ENCODE peak calls at places on chromosomes 13 and 19, in eight cellular contexts. N is HepG2; Q is WERI-Rb-1; O is heart left ventricle; Y is adrenal gland; R is naive thymus-derived CD4-positive, alpha-beta T cell; D is left ventricle myocardium inferior; P is vagina. V is an unnamed sample.

GRCh38 chr13:99103536-99103935 is 97.1 kb upstream of the UBAC2 start:
- DNase-seq in Y (no peak), N (no peak), R (no peak), O (no peak), P (no peak), Q (peak; percentile 97), D (no peak), V (no peak)

GRCh38 chr19:48738557-48739399 is 1.6 kb downstream of the RASIP1 start:
- DNase-seq in Y (peak; percentile 95), R (peak; percentile 95), N (peak; percentile 92), Q (peak; percentile 98), D (peak; percentile 94), O (peak; percentile 98), P (no peak), V (peak; percentile 95)

GRCh38 chr13:76846363-76846762 is 39.8 kb downstream of the KCTD12 start:
- DNase-seq in P (no peak), D (no peak), Y (no peak), O (no peak), N (no peak), Q (no peak), R (no peak), V (no peak)

GRCh38 chr13:80825276-80825675 is 484.4 kb upstream of the SPRY2 start:
- DNase-seq in R (no peak), P (no peak), D (no peak), Y (no peak), O (no peak), N (no peak), Q (no peak), V (no peak)

GRCh38 chr19:36987091-36987490 is 71.0 kb downstream of the ZNF568 start:
- DNase-seq in Y (no peak), N (no peak), O (no peak), R (no peak), P (no peak), D (no peak), Q (no peak), V (no peak)

GRCh38 chr19:23802290-23802689 is 43.6 kb upstream of the ZNF681 start:
- DNase-seq in Y (peak; percentile 62), D (no peak), R (no peak), N (no peak), Q (no peak), O (no peak), P (no peak), V (no peak)

GRCh38 chr13:112894673-112895481 is 74.1 kb upstream of the MCF2L start:
- DNase-seq in P (no peak), O (peak; percentile 57), Q (no peak), D (peak; percentile 17), R (no peak), N (peak; percentile 41), Y (no peak), V (no peak)

GRCh38 chr13:24270639-24271131 is 38.7 kb upstream of the C1QTNF9 start:
- DNase-seq in N (peak; percentile 47), R (peak; percentile 57), Y (peak; percentile 93), Q (no peak), P (no peak), D (peak; percentile 65), O (peak; percentile 79), V (peak; percentile 36)

GRCh38 chr13:70253411-70253810 is 145.2 kb upstream of the KLHL1 start:
- DNase-seq in R (no peak), N (no peak), O (no peak), P (no peak), Q (no peak), D (no peak), Y (no peak), V (no peak)

GRCh38 chr19:41253660-41254059 is 10.5 kb upstream of the HNRNPUL1 start:
- DNase-seq in D (no peak), P (no peak), Y (no peak), O (no peak), N (no peak), Q (no peak), R (no peak), V (no peak)

GRCh38 chr19:41245779-41246297 is 18.3 kb upstream of the HNRNPUL1 start:
- DNase-seq in Y (no peak), P (no peak), O (no peak), D (no peak), N (no peak), Q (no peak), R (no peak), V (no peak)

GRCh38 chr19:41249707-41250423 is 14.3 kb upstream of the HNRNPUL1 start:
- DNase-seq in Y (no peak), D (no peak), R (no peak), Q (peak; percentile 25), N (no peak), P (no peak), O (no peak), V (no peak)

GRCh38 chr19:41244117-41244516 is 20.1 kb upstream of the HNRNPUL1 start:
- DNase-seq in N (no peak), Y (no peak), O (no peak), D (no peak), P (no peak), R (no peak), Q (no peak), V (no peak)

GRCh38 chr19:41248895-41249294 is 15.3 kb upstream of the HNRNPUL1 start:
- DNase-seq in D (no peak), Y (no peak), O (no peak), N (no peak), Q (no peak), P (no peak), R (no peak), V (no peak)
- H3K27ac ChIP-seq in D (no peak overlapping the region), Y (no peak overlapping the region), O (no peak overlapping the region), N (no peak overlapping the region), Q (no peak overlapping the region), P (no peak overlapping the region), R (no peak overlapping the region), V (no peak overlapping the region)

GRCh38 chr13:74264333-74264732 is 130.1 kb upstream of the KLF12 start:
- DNase-seq in P (no peak), Q (no peak), D (no peak), R (no peak), Y (no peak), O (no peak), N (no peak), V (no peak)

GRCh38 chr13:74274946-74275345 is 140.7 kb upstream of the KLF12 start:
- DNase-seq in R (no peak), O (no peak), Q (no peak), P (no peak), Y (no peak), D (no peak), N (no peak), V (no peak)

GRCh38 chr13:74272826-74273225 is 138.6 kb upstream of the KLF12 start:
- DNase-seq in O (no peak), Q (no peak), N (no peak), P (no peak), R (no peak), Y (no peak), D (no peak), V (no peak)

GRCh38 chr13:74273591-74273990 is 139.4 kb upstream of the KLF12 start:
- DNase-seq in P (no peak), N (no peak), D (no peak), Q (no peak), Y (no peak), R (no peak), O (no peak), V (no peak)

GRCh38 chr13:74270018-74270417 is 135.8 kb upstream of the KLF12 start:
- DNase-seq in D (no peak), Q (no peak), R (no peak), P (no peak), Y (no peak), N (no peak), O (no peak), V (no peak)
- H3K9me3 ChIP-seq in D (peaks cover 14% of the 10 kb centered on the region), Q (no peaks in the 10 kb centered on the region), R (peaks cover 4% of the 10 kb centered on the region), P (no peaks in the 10 kb centered on the region), Y (no peaks in the 10 kb centered on the region), N (peaks cover 6% of the 10 kb centered on the region), O (peaks cover 6% of the 10 kb centered on the region), V (no peaks in the 10 kb centered on the region)

DNA sequence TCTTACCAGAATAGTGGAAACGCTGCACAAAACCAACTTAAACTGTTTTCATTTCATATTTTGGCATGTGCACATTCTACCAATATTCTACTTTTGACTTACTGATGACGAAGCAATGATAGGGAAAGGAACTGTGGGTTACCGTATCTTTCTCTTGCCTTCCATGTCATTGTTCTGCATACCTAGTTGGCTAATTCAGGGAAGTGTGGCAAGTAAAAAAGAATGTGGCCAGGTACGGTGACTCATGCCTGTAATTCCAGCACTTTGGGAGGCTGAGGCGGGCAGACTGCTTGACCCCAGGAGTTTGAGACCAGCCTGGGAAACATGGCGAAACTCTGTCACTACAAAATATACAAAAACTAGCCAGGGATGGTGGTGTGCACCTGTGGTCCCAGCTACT is 108.2 kb downstream of the SIPA1L3 start:
- DNase-seq in Y (no peak), N (no peak), R (no peak), Q (no peak), P (no peak), D (no peak), O (no peak), V (no peak)
- H3K27ac ChIP-seq in Y (no peak overlapping the region), N (no peak overlapping the region), R (no peak overlapping the region), Q (no peak overlapping the region), P (no peak overlapping the region), D (no peak overlapping the region), O (no peak overlapping the region), V (no peak overlapping the region)

GRCh38 chr13:111243981-111244380 is 76.5 kb upstream of the TEX29 start:
- DNase-seq in Y (no peak), P (no peak), Q (no peak), R (no peak), D (no peak), N (no peak), O (no peak), V (no peak)

GRCh38 chr13:111242585-111242984 is 77.9 kb upstream of the TEX29 start:
- DNase-seq in Y (no peak), R (no peak), P (peak; percentile 77), D (no peak), Q (no peak), O (no peak), N (no peak), V (no peak)

GRCh38 chr13:111241862-111242261 is 78.6 kb upstream of the TEX29 start:
- DNase-seq in P (no peak), D (no peak), R (no peak), O (no peak), Q (no peak), Y (no peak), N (no peak), V (no peak)

GRCh38 chr13:111241006-111241755 is 79.3 kb upstream of the TEX29 start:
- DNase-seq in N (no peak), O (no peak), R (no peak), Y (no peak), Q (no peak), P (peak; percentile 85), D (no peak), V (no peak)

DNA sequence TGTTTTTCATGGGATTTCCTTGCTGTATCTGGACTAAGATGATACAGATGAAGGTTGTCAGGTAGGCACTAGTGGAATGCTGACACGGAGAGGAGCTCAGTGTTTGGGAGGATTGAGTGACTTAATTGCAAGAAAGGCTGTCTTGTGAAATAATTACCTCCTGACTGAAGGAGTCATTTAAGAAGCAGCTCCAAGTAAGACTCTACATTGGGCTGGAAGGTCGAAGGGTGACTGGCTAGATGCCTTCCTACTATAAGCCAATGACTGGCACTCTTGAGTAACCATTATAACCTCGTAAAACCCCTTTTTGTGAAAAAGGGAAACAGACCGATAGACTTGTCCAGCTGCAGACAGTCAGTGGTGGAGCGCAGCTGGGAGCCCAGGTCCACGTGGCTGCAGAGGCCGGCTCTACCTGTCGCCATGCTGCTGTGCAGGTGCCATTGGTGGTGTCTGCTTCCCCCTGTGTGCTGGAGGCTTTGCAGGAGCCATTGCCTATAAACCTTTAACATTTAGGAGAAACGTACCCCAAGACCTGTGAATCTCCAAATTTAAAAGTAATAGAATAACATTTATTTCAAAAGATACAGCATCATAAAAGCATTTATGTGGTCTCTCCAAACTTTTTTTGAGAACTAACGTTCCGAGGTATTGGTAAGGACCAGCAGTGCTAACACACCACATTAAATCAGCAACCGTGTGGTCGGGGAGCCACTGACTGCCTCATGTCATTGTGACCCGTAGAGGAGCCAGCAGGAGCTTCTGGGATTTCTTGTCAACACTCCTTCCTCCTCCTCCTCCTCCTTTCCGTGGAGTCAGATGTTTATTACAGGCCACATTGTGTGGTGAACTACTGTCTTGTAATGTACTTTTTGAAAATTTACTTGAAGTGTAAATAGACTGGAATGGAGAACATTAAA is 80.4 kb upstream of the TEX29 start:
- DNase-seq in Y (no peak), P (peak; percentile 34), N (no peak), D (no peak), Q (no peak), R (no peak), O (no peak), V (no peak)
- H3K9me3 ChIP-seq in Y (no peaks in the 10 kb centered on the region), P (no peaks in the 10 kb centered on the region), N (no peaks in the 10 kb centered on the region), D (no peaks in the 10 kb centered on the region), Q (no peaks in the 10 kb centered on the region), R (no peaks in the 10 kb centered on the region), O (no peaks in the 10 kb centered on the region), V (no peaks in the 10 kb centered on the region)

V was measured in uterus.